ENCODE peak calls at places on chromosomes 3 and 15, in nine cellular contexts. P is heart right ventricle; A is tibial nerve; U is effector memory CD4-positive, alpha-beta T cell; W is fibroblast of pulmonary artery; K is thoracic aorta; N is OCI-LY7; T is AG04450; R is NT2/D1. H is an unnamed sample.

GRCh38 chr3:141412087-141412935 is 44.0 kb downstream of the ZBTB38 start:
- DNase-seq in P (peak), K (no peak), U (peak), T (peak), N (peak), W (peak), R (no peak), A (peak), H (no peak)

GRCh38 chr15:77037475-77038209 is 33.3 kb downstream of the TSPAN3 start:
- DNase-seq in N (no peak), K (no peak), R (no peak), W (no peak), T (no peak), P (no peak), A (no peak), U (no peak), H (peak)

GRCh38 chr15:48632651-48633050 is 12.9 kb downstream of the FBN1 start:
- DNase-seq in N (no peak), U (no peak), T (no peak), W (no peak), R (no peak), K (no peak), P (no peak), A (no peak), H (no peak)

GRCh38 chr3:126394977-126395321 is 240 bp downstream of the CFAP100 start:
- DNase-seq in U (no peak), N (no peak), P (no peak), A (no peak), T (no peak), R (no peak), W (no peak), K (no peak), H (no peak)

GRCh38 chr15:73679964-73680363 is 4.2 kb upstream of the CD276 start:
- DNase-seq in N (no peak), K (no peak), W (no peak), U (no peak), R (no peak), A (no peak), P (no peak), T (no peak), H (no peak)

GRCh38 chr3:142817897-142818296 is 71.0 kb downstream of the PCOLCE2 start:
- DNase-seq in W (no peak), P (no peak), R (no peak), U (no peak), T (no peak), A (no peak), N (no peak), K (no peak), H (no peak)

GRCh38 chr3:27905625-27906024 is 183.5 kb upstream of the EOMES start:
- DNase-seq in P (no peak), W (no peak), T (no peak), U (no peak), A (no peak), N (no peak), R (no peak), K (no peak), H (no peak)

GRCh38 chr15:88032787-88033186 is 223.8 kb downstream of the NTRK3 start:
- DNase-seq in N (no peak), R (no peak), P (no peak), W (no peak), A (no peak), U (no peak), T (no peak), K (no peak), H (no peak)

GRCh38 chr15:76991741-76992645 is 2.9 kb upstream of the PSTPIP1 start:
- DNase-seq in K (no peak), W (no peak), R (no peak), T (no peak), A (peak), P (no peak), U (no peak), N (no peak), H (peak)

GRCh38 chr15:51642696-51643095 is 20.1 kb upstream of the DMXL2 start:
- DNase-seq in K (no peak), A (no peak), W (no peak), N (no peak), P (no peak), T (no peak), R (no peak), U (no peak), H (no peak)

GRCh38 chr3:124281453-124282316 is 289.8 kb upstream of the ROPN1 start:
- DNase-seq in R (peak), U (no peak), A (peak), K (no peak), W (peak), P (peak), T (no peak), N (peak), H (no peak)

GRCh38 chr15:64430000-64430735 is 30.2 kb upstream of the ZNF609 start:
- DNase-seq in R (peak), U (peak), A (peak), N (no peak), P (peak), K (no peak), W (peak), T (peak), H (no peak)

GRCh38 chr3:168877899-168878298 is 782.2 kb upstream of the GOLIM4 start:
- DNase-seq in A (no peak), P (no peak), U (no peak), W (no peak), T (no peak), N (no peak), R (no peak), K (no peak), H (no peak)

GRCh38 chr3:49794431-49794830 is 5.2 kb downstream of the CDHR4 start:
- DNase-seq in R (no peak), P (no peak), W (no peak), K (no peak), A (no peak), N (no peak), U (no peak), T (no peak), H (no peak)

GRCh38 chr3:57910988-57911387 is 97.2 kb upstream of the FLNB start:
- DNase-seq in T (no peak), R (peak), A (no peak), W (peak), K (no peak), P (no peak), U (peak), N (peak), H (no peak)

GRCh38 chr15:91515188-91515754 is 338.2 kb upstream of the SLCO3A1 start:
- DNase-seq in R (no peak), N (no peak), W (peak), U (no peak), A (peak), P (peak), K (no peak), T (peak), H (no peak)

GRCh38 chr3:19215427-19215826 is 67.1 kb downstream of the KCNH8 start:
- DNase-seq in N (no peak), T (no peak), W (no peak), K (no peak), A (no peak), R (no peak), U (no peak), P (no peak), H (no peak)

GRCh38 chr15:73930790-73931281 is 4.6 kb downstream of the LOXL1 start:
- DNase-seq in K (peak), W (peak), A (no peak), N (no peak), U (no peak), P (no peak), R (no peak), T (no peak), H (peak)

GRCh38 chr15:74892313-74892712 is 2.5 kb downstream of the MPI start:
- DNase-seq in A (no peak), T (no peak), W (no peak), K (no peak), R (no peak), U (no peak), P (no peak), N (no peak), H (no peak)

GRCh38 chr3:121126378-121127035 is 218.5 kb downstream of the STXBP5L start:
- DNase-seq in N (no peak), W (no peak), R (no peak), U (no peak), A (no peak), K (no peak), P (no peak), T (no peak), H (no peak)

GRCh38 chr3:14976317-14976716 is 28.9 kb downstream of the NR2C2 start:
- DNase-seq in N (no peak), P (no peak), W (no peak), T (no peak), R (no peak), A (no peak), U (no peak), K (no peak), H (no peak)

GRCh38 chr3:39154323-39155021 is 1.1 kb upstream of the CSRNP1 start:
- DNase-seq in A (no peak), W (no peak), K (no peak), R (peak), N (no peak), T (no peak), U (no peak), P (no peak), H (no peak)

GRCh38 chr15:56775632-56776031 is 42.3 kb upstream of the ZNF280D start:
- DNase-seq in W (no peak), N (peak), P (no peak), A (no peak), R (no peak), T (no peak), K (no peak), U (no peak), H (no peak)

GRCh38 chr3:123684636-123685035 is 99.8 kb upstream of the HACD2 start:
- DNase-seq in N (no peak), T (no peak), P (no peak), K (no peak), A (no peak), W (no peak), U (no peak), R (no peak), H (no peak)

GRCh38 chr3:183038221-183038620 is 57.9 kb upstream of the DCUN1D1 start:
- DNase-seq in R (no peak), N (no peak), P (no peak), A (no peak), T (no peak), K (no peak), U (no peak), W (no peak), H (no peak)

GRCh38 chr15:74995779-74996765 is 709 bp downstream of the SCAMP5 start:
- DNase-seq in K (no peak), T (no peak), N (no peak), W (no peak), P (no peak), U (no peak), R (no peak), A (no peak), H (no peak)

GRCh38 chr15:35507932-35508638 is 37.9 kb downstream of the DPH6 start:
- DNase-seq in N (no peak), A (no peak), K (no peak), W (no peak), R (no peak), T (no peak), P (no peak), U (no peak), H (no peak)

GRCh38 chr15:101152914-101153313 is 98.9 kb downstream of the CHSY1 start:
- DNase-seq in T (no peak), P (no peak), R (no peak), W (no peak), A (no peak), N (no peak), K (no peak), U (no peak), H (peak)

GRCh38 chr3:180184806-180185205 is 148.1 kb upstream of the PEX5L start:
- DNase-seq in U (no peak), A (no peak), R (no peak), T (no peak), W (no peak), N (no peak), P (no peak), K (no peak), H (no peak)

GRCh38 chr3:127479449-127479848 is 111.1 kb downstream of the TPRA1 start:
- DNase-seq in R (no peak), N (no peak), P (no peak), A (no peak), K (no peak), W (no peak), T (no peak), U (no peak), H (no peak)

GRCh38 chr15:70195171-70195807 is 97.6 kb upstream of the TLE3 start:
- DNase-seq in U (no peak), N (no peak), W (no peak), A (no peak), P (no peak), R (no peak), K (no peak), T (no peak), H (no peak)

GRCh38 chr3:8494332-8494731 is 7.3 kb upstream of the LMCD1 start:
- DNase-seq in R (peak), N (no peak), P (no peak), A (no peak), T (no peak), K (no peak), W (no peak), U (no peak), H (no peak)

GRCh38 chr3:187342255-187342654 is 25.9 kb upstream of the RTP4 start:
- DNase-seq in K (no peak), T (no peak), W (no peak), N (no peak), R (no peak), A (no peak), P (no peak), U (no peak), H (no peak)

GRCh38 chr3:124843496-124843895 is 43.7 kb downstream of the ITGB5 start:
- DNase-seq in U (no peak), W (no peak), R (no peak), A (no peak), P (no peak), K (no peak), T (no peak), N (no peak), H (no peak)

GRCh38 chr3:12758025-12758830 is 831 bp downstream of the TMEM40 start:
- DNase-seq in U (no peak), A (peak), P (peak), W (peak), R (no peak), T (no peak), N (no peak), K (no peak), H (peak)

GRCh38 chr3:77672016-77672415 is 632.1 kb downstream of the ROBO2 start:
- DNase-seq in K (no peak), T (no peak), P (no peak), R (no peak), W (no peak), N (no peak), A (no peak), U (no peak), H (no peak)

GRCh38 chr3:86989611-86990010 is 1.3 kb downstream of the VGLL3 start:
- DNase-seq in N (no peak), A (no peak), R (no peak), T (no peak), K (no peak), W (peak), U (no peak), P (no peak), H (no peak)
- H3K4me3 ChIP-seq in N (no peak), A (peak), R (peak), T (peak), K (peak), W (peak), U (no peak), P (peak), H (peak)

DNA sequence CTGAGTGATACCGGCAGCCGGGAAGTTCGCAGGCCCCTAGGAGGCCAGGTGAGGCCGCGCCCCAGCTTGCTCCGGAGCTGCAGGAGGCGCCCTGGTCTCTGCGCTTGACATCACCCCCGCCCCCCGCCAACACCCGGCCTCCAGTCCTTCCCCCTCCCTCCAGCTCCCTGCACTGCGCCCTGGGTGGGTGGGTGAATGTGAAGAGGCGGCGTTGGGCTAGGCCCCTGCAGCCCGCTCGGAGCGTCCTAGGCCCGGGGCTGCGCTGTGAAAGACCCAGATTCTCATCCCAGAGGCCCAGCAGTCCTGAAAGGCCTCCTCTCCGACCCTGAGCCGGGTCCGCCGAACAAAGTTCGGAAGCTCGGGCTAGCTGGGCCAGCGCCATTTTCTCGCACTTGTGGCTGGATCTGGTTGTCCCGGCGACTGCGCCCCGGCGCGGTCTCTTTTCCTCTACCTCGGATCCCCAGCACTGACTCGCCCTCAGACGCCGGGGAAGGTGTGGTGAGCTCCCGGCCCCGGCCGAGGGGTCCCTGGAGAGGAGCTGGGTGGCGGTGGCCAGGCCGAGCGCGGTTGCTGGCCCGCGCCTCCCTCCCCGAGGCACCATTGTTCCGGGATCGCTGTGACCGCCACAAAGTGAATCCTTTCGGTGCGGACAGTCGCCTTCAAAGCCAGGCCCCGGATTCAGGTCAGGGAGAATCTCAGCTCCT is 12.9 kb downstream of the ZIC4 start:
- DNase-seq in N (no peak), A (no peak), K (no peak), U (no peak), R (no peak), W (no peak), T (no peak), P (no peak), H (no peak)
- H3K4me3 ChIP-seq in N (no peak), A (peak), K (peak), U (no peak), R (peak), W (peak), T (peak), P (peak), H (peak)

GRCh38 chr3:128997486-128997885 is 3.6 kb upstream of the CFAP92 start:
- DNase-seq in T (no peak), W (no peak), P (no peak), R (no peak), U (no peak), N (no peak), A (no peak), K (no peak), H (no peak)

GRCh38 chr3:128998532-128998931 is 2.6 kb upstream of the EFCC1 start:
- DNase-seq in K (no peak), A (no peak), R (no peak), W (no peak), P (no peak), U (no peak), T (no peak), N (no peak), H (no peak)

GRCh38 chr3:129001101-129001816 is at the start of gene EFCC1:
- DNase-seq in K (no peak), U (no peak), W (peak), T (no peak), R (no peak), A (peak), P (peak), N (no peak), H (peak)

GRCh38 chr3:129000742-129001100 is 383 bp upstream of the EFCC1 start:
- DNase-seq in P (no peak), U (no peak), K (no peak), R (no peak), N (no peak), A (no peak), W (no peak), T (no peak), H (no peak)

GRCh38 chr3:128999104-128999503 is 2.0 kb upstream of the EFCC1 start:
- DNase-seq in U (no peak), A (no peak), R (no peak), N (no peak), P (no peak), T (no peak), W (no peak), K (no peak), H (no peak)
- H3K4me3 ChIP-seq in U (no peak), A (no peak), R (no peak), N (no peak), P (no peak), T (no peak), W (no peak), K (no peak), H (no peak)

GRCh38 chr3:151351216-151351615 is 21.9 kb upstream of the P2RY13 start:
- DNase-seq in P (no peak), N (no peak), A (no peak), K (no peak), T (no peak), W (no peak), U (no peak), R (no peak), H (no peak)
- H3K4me3 ChIP-seq in P (no peak), N (no peak), A (no peak), K (no peak), T (no peak), W (no peak), U (no peak), R (no peak), H (no peak)

DNA sequence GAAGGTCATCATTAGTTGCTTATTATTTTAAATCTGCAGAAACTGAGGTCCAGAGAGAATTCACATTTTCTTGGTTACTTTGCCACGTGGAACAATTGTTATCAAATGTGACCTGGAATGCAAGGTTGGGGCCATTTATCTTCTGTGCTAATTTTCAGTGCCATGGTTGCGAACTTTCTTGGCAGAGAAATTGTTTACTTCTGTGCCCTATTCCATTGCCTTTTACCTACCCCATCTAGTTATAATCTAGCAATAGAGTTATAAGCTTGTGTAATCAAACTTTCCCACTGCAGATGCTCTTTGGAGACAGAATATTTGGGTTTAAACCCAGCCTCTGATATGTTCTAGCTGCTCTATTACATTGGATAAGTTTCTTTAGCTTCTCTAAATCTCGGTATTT is 242.9 kb downstream of the LPP start:
- DNase-seq in P (no peak), T (no peak), A (no peak), K (no peak), W (no peak), N (no peak), U (no peak), R (no peak), H (no peak)
- H3K4me3 ChIP-seq in P (no peak), T (no peak), A (no peak), K (peak), W (no peak), N (peak), U (no peak), R (no peak), H (peak)

GRCh38 chr3:42505203-42505848 is 2.9 kb downstream of the VIPR1 start:
- DNase-seq in T (no peak), U (no peak), P (no peak), A (no peak), K (no peak), N (no peak), R (no peak), W (no peak), H (no peak)
- H3K4me3 ChIP-seq in T (no peak), U (no peak), P (no peak), A (no peak), K (no peak), N (no peak), R (no peak), W (no peak), H (peak)

DNA sequence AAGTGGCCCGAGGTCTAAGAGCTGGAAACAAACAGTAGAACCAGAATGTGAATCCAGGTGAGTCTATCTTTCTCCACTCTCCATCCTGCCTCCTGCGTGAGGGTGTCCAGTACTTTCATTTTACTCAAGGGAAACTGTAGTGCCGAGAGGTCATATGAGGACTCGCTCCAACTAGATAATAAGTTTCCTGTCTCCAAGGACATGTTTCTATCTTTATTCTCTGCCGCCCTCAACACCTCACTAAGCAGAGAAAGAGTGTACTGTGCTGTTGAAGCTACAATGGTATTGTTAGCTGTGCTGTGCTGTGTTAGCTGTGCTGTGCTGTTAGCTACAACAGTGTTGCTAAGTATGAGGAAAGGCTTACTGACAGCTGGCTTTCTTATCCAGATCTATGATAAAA is 137.9 kb upstream of the COL8A1 start:
- DNase-seq in N (no peak), T (no peak), W (no peak), R (no peak), P (no peak), U (no peak), K (no peak), A (no peak), H (no peak)
- H3K4me3 ChIP-seq in N (no peak), T (no peak), W (no peak), R (no peak), P (no peak), U (no peak), K (peak), A (no peak), H (no peak)

H was measured in lower lobe of right lung.